ENCODE peak calls at places on chromosomes 11 and 22, in four cellular contexts. One of them, this sample, is unnamed.

GRCh38 chr11:122748968-122749687 is 89.2 kb upstream of the CRTAM start:
- DNase-seq in transverse colon: peak
- DNase-seq in sigmoid colon: peak
- DNase-seq in A549: no peak
- DNase-seq in this sample: peak

GRCh38 chr22:40436460-40437431 is 66.4 kb downstream of the SGSM3 start:
- DNase-seq in transverse colon: peak
- DNase-seq in A549: peak
- DNase-seq in sigmoid colon: no peak
- DNase-seq in this sample: no peak

GRCh38 chr11:92048415-92048814 is 176.2 kb upstream of the FAT3 start:
- DNase-seq in sigmoid colon: no peak
- DNase-seq in transverse colon: no peak
- DNase-seq in A549: peak
- DNase-seq in this sample: no peak

GRCh38 chr11:125165111-125165663 is 636 bp downstream of the PKNOX2 start:
- DNase-seq in sigmoid colon: peak
- DNase-seq in A549: no peak
- DNase-seq in transverse colon: no peak
- DNase-seq in this sample: peak

GRCh38 chr11:104907521-104908185 is 9.4 kb upstream of the CASP12 start:
- DNase-seq in transverse colon: no peak
- DNase-seq in A549: no peak
- DNase-seq in sigmoid colon: no peak
- DNase-seq in this sample: no peak

GRCh38 chr22:46070215-46070721 is 80.1 kb upstream of the PPARA start:
- DNase-seq in sigmoid colon: peak
- DNase-seq in transverse colon: peak
- DNase-seq in A549: peak
- DNase-seq in this sample: no peak

GRCh38 chr11:75813622-75814039 is 1.4 kb upstream of the UVRAG start:
- DNase-seq in A549: no peak
- DNase-seq in transverse colon: no peak
- DNase-seq in sigmoid colon: no peak
- DNase-seq in this sample: no peak

GRCh38 chr22:22910272-22911240 is 22.9 kb downstream of the IGLL5 start:
- DNase-seq in transverse colon: no peak
- DNase-seq in sigmoid colon: no peak
- DNase-seq in A549: no peak
- DNase-seq in this sample: no peak

GRCh38 chr11:109015283-109015682 is 350.4 kb downstream of the DDX10 start:
- DNase-seq in transverse colon: no peak
- DNase-seq in sigmoid colon: no peak
- DNase-seq in A549: no peak
- DNase-seq in this sample: no peak

GRCh38 chr11:120288021-120288420 is 37.1 kb upstream of the TLCD5 start:
- DNase-seq in sigmoid colon: no peak
- DNase-seq in transverse colon: no peak
- DNase-seq in A549: no peak
- DNase-seq in this sample: no peak

GRCh38 chr11:62567018-62567633 is 6.6 kb downstream of the EEF1G start:
- DNase-seq in sigmoid colon: no peak
- DNase-seq in transverse colon: no peak
- DNase-seq in A549: no peak
- DNase-seq in this sample: no peak

GRCh38 chr11:7239877-7240276 is 11.8 kb upstream of the SYT9 start:
- DNase-seq in A549: no peak
- DNase-seq in sigmoid colon: no peak
- DNase-seq in transverse colon: no peak
- DNase-seq in this sample: no peak

GRCh38 chr11:96464695-96465307 is 75.0 kb downstream of the JRKL start:
- DNase-seq in A549: peak
- DNase-seq in transverse colon: no peak
- DNase-seq in sigmoid colon: no peak
- DNase-seq in this sample: peak

GRCh38 chr11:67273260-67273990 is 7.2 kb downstream of the GRK2 start:
- DNase-seq in transverse colon: peak
- DNase-seq in sigmoid colon: peak
- DNase-seq in A549: no peak
- DNase-seq in this sample: no peak

GRCh38 chr11:67274768-67275605 is 8.7 kb downstream of the GRK2 start:
- DNase-seq in A549: no peak
- DNase-seq in sigmoid colon: peak
- DNase-seq in transverse colon: peak
- DNase-seq in this sample: no peak

GRCh38 chr11:67276821-67277230 is 10.6 kb downstream of the GRK2 start:
- DNase-seq in A549: no peak
- DNase-seq in transverse colon: peak
- DNase-seq in sigmoid colon: peak
- DNase-seq in this sample: no peak

GRCh38 chr11:67277231-67277961 is 11.1 kb downstream of the GRK2 start:
- DNase-seq in transverse colon: peak
- DNase-seq in A549: no peak
- DNase-seq in sigmoid colon: peak
- DNase-seq in this sample: peak

DNA sequence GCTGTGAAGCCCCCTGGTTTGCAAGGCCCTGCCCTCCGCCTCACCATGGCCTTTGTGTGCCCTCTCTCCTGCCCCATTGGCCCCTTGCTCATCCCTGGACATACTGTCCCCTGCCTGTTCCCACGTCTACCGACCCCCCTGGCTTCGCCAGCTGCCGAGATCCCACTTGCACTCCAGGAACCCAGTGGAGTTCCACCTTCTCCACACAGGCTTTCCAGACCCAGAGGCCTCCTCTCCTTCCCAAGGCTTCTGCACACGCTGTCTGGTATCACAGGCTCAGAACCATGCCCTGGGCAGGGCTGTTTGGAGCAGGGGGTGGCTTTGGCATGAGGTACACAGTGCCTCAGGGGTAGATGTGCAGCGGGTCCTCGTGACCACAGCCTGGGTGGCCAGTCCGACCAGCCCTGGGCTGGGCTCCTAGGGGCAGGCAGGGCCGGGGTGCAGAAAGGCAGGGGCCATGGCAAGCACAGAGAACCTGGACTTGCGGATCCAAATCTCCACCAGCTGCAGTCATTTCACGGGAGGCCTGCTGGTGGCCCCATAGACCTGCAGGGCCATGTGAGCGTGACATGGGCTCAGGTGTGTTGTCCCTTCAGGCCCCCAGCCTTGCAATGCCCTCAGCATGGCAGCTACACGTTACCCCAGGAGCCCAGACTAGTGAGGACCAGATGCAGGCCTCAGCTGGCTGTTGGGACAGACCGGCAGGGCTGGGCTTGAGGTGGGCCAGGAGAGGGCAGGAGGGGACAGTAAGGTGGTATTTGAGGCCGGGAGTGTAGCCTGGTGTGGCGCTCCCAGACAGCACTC is 9.5 kb downstream of the GRK2 start:
- DNase-seq in transverse colon: no peak
- DNase-seq in sigmoid colon: peak
- DNase-seq in A549: no peak
- DNase-seq in this sample: no peak
- TF ChIP-seq POLR2A in transverse colon: no peak
- TF ChIP-seq POLR2A in sigmoid colon: no peak
- TF ChIP-seq POLR2A in A549: no peak
- TF ChIP-seq POLR2A in this sample: no peak

DNA sequence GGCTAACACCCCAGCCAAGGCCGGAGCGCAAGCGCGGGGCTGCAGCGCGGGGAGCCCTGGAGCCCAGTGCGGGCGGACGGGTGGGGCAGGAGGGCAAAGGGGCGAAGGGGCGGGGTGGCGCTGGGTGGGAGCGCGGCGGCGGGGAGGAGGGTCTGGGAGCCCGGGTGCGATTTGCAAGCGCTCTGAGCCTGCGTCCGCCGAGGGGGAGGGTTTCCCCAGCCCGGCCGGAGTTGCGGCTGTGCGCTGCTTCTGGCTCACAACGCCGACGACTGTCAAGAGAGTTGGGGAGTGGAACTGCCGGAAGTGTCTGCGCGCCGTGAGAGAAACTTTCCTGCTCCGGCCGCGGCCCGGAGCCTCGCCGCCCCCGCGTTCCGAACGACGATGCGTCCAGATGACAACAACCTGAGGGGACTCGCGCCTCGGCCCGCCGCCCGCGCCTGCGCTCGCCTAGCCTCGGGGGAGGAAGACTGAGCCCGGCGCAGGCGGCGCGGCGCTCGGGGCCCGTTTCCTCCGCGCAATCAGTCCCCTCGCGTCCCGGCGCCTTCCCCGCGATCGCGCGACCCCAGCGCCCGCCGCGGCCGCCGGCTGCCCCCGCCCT is at the start of gene ARHGAP42:
- DNase-seq in sigmoid colon: peak
- DNase-seq in A549: peak
- DNase-seq in transverse colon: peak
- DNase-seq in this sample: peak
- TF ChIP-seq POLR2A in sigmoid colon: no peak
- TF ChIP-seq POLR2A in A549: peak
- TF ChIP-seq POLR2A in transverse colon: peak
- TF ChIP-seq POLR2A in this sample: peak

GRCh38 chr11:12031856-12032526 is 23.6 kb upstream of the DKK3 start:
- DNase-seq in A549: no peak
- DNase-seq in transverse colon: no peak
- DNase-seq in sigmoid colon: no peak
- DNase-seq in this sample: no peak
- TF ChIP-seq POLR2A in A549: no peak
- TF ChIP-seq POLR2A in transverse colon: no peak
- TF ChIP-seq POLR2A in sigmoid colon: no peak
- TF ChIP-seq POLR2A in this sample: no peak

DNA sequence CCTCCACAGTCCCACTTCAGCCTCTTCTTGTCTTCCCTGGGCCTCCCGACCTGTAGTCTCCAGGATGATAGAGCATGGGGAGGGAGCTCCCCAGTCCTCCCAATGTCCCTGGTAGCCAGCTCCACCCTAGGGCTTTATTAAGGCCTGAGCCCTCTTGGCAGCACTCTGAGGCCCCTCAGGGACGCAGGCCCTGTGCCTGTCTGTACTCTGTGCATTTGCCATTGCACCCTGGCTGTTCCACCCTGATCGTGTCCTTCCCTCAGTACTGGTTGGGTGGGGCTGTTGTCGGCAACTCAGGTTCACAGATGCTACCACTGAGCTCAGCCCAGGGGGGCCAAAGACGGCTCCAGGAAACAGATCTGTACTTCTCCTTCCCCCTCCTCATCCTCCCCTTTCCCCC is 7.2 kb downstream of the SSTR3 start:
- DNase-seq in transverse colon: no peak
- DNase-seq in sigmoid colon: no peak
- DNase-seq in A549: no peak
- DNase-seq in this sample: no peak
- TF ChIP-seq POLR2A in transverse colon: no peak
- TF ChIP-seq POLR2A in sigmoid colon: no peak
- TF ChIP-seq POLR2A in A549: no peak
- TF ChIP-seq POLR2A in this sample: no peak

GRCh38 chr11:63616953-63617352 is 2.7 kb upstream of the PLAAT3 start:
- DNase-seq in A549: no peak
- DNase-seq in sigmoid colon: no peak
- DNase-seq in transverse colon: no peak
- DNase-seq in this sample: no peak

GRCh38 chr11:63611395-63611747 is 2.9 kb downstream of the PLAAT3 start:
- DNase-seq in sigmoid colon: no peak
- DNase-seq in transverse colon: no peak
- DNase-seq in A549: no peak
- DNase-seq in this sample: no peak

GRCh38 chr11:63612181-63612580 is 2.1 kb downstream of the PLAAT3 start:
- DNase-seq in sigmoid colon: no peak
- DNase-seq in transverse colon: no peak
- DNase-seq in A549: no peak
- DNase-seq in this sample: no peak

GRCh38 chr11:63613517-63614135 is 607 bp downstream of the PLAAT3 start:
- DNase-seq in sigmoid colon: peak
- DNase-seq in A549: peak
- DNase-seq in transverse colon: peak
- DNase-seq in this sample: no peak

DNA sequence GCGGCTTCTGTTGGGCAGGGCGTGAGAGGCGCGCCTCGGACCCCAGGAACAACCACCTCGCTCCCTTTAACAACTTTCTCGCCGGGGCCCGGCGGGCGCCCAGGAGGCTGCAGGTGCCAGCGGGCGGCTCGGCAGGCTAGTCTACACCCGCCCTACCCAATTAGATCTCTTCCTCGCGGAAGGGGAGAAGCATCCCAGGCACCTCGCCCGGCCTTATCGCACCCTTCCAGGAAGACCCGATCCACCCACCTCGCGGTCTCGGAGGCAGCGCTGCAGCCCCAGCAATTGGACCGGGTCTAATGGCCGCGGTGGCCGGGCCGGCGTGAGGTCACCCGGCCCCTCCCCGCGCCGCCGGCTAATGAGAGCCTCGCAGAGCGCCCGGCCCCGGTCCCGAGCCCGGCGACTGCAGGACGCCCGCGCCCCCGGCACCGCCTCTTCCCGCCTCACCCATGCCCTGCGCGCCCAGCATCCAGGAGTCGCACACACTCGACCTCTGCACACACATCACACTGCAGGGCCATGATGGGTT is at the start of gene PLAAT3:
- DNase-seq in transverse colon: peak
- DNase-seq in sigmoid colon: peak
- DNase-seq in A549: peak
- DNase-seq in this sample: no peak
- TF ChIP-seq POLR2A in transverse colon: peak
- TF ChIP-seq POLR2A in sigmoid colon: peak
- TF ChIP-seq POLR2A in A549: peak
- TF ChIP-seq POLR2A in this sample: no peak

DNA sequence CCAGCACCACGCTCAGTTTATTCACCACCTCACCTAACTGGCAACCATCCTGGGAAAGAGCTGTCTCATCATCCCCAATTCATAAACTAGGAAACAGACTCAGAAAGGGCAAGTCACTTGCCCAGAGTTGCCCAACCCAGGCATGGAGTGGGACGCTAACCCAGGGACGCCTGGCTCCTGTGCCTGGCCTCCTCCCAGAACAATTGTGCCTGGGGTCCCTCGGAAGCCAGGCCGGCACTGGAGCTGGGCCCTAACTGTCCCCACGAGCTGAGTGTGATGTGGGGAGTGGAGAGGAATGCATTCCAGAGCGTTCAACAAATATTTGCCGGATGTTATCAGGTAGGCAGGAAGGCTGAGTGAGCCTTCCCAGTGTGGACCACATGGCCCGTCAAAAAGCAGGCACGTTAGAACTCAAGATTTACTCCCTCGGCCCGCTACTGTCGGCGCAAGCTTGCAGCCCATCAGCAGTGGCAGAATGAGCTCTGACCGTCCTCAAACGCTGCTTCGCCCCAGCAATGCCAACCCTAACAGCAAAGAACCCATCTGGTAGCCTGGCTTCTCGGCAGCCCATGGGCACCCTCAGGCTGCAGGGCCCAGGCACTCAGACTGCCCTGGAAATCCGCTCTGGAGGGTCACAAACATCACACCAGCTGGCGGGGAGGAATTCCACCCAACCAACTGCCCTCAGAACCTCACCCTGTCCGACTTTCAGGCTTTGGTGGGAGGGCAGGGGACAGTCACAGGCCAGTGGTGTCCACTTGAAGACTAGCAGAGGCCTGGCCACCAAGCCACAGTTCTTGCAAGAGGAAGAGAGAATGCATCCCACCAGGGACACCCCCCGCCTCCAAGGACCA is 35.6 kb downstream of the MYH9 start:
- DNase-seq in sigmoid colon: no peak
- DNase-seq in A549: peak
- DNase-seq in transverse colon: no peak
- DNase-seq in this sample: no peak
- TF ChIP-seq POLR2A in sigmoid colon: no peak
- TF ChIP-seq POLR2A in A549: peak
- TF ChIP-seq POLR2A in transverse colon: no peak
- TF ChIP-seq POLR2A in this sample: no peak